ENCODE peak calls at places on chromosomes 5 and 9, in four cellular contexts. B is pancreas, U is heart left ventricle, M is heart right ventricle. P is an unnamed sample.

GRCh38 chr9:108859459-108860114 is 2.5 kb upstream of the ACTL7A start:
- ATAC-seq in B (no peak), U (no peak), M (no peak), P (no peak)

GRCh38 chr5:71782393-71782770 is 63.3 kb downstream of the CARTPT start:
- ATAC-seq in B (peak; percentile 39), U (no peak), M (no peak), P (no peak)

GRCh38 chr5:168409601-168410458 is 76.4 kb upstream of the RARS1 start:
- ATAC-seq in B (peak; percentile 23), U (no peak), M (no peak), P (no peak)

GRCh38 chr9:97388721-97389238 is 23.1 kb upstream of the TDRD7 start:
- ATAC-seq in B (no peak), U (no peak), M (no peak), P (no peak)

GRCh38 chr9:134474656-134475050 is 148.4 kb downstream of the RXRA start:
- ATAC-seq in B (no peak), U (peak; percentile 2), M (no peak), P (no peak)

GRCh38 chr9:87580941-87581438 is 83.3 kb downstream of the DAPK1 start:
- ATAC-seq in B (peak; percentile 60), U (no peak), M (no peak), P (no peak)

GRCh38 chr5:63603996-63604395 is 358.2 kb downstream of the HTR1A start:
- ATAC-seq in B (no peak), U (no peak), M (no peak), P (no peak)

GRCh38 chr5:93035194-93035593 is 545.8 kb downstream of the NR2F1-AS1 start:
- ATAC-seq in B (no peak), U (no peak), M (no peak), P (no peak)

GRCh38 chr5:145056805-145057204 is 778.3 kb downstream of the PRELID2 start:
- ATAC-seq in B (no peak), U (no peak), M (no peak), P (no peak)

GRCh38 chr9:33193818-33194217 is 26.7 kb upstream of the B4GALT1 start:
- ATAC-seq in B (no peak), U (no peak), M (no peak), P (no peak)

GRCh38 chr9:135209136-135209535 is 121.7 kb downstream of the OLFM1 start:
- ATAC-seq in B (no peak), U (no peak), M (no peak), P (no peak)

GRCh38 chr9:81636280-81636653 is 53.1 kb downstream of the TLE1 start:
- ATAC-seq in B (no peak), U (no peak), M (no peak), P (no peak)

GRCh38 chr5:171757853-171758535 is 27.6 kb upstream of the SMIM23 start:
- ATAC-seq in B (no peak), U (no peak), M (no peak), P (no peak)

GRCh38 chr5:92370032-92370431 is 986.9 kb upstream of the ARRDC3 start:
- ATAC-seq in B (no peak), U (no peak), M (no peak), P (no peak)

GRCh38 chr9:15299374-15299939 is 7.6 kb downstream of the TTC39B start:
- ATAC-seq in B (no peak), U (no peak), M (no peak), P (no peak)

GRCh38 chr9:100600511-100601079 is 22.7 kb downstream of the CAVIN4 start:
- ATAC-seq in B (no peak), U (no peak), M (no peak), P (no peak)

GRCh38 chr5:137667341-137667740 is 68.5 kb downstream of the KLHL3 start:
- ATAC-seq in B (peak; percentile 8), U (peak; percentile 26), M (no peak), P (no peak)

GRCh38 chr5:92713361-92713875 is 867.6 kb downstream of the NR2F1-AS1 start:
- ATAC-seq in B (no peak), U (no peak), M (no peak), P (no peak)

GRCh38 chr5:173714551-173715428 is 98.3 kb upstream of the BOD1 start:
- ATAC-seq in B (no peak), U (no peak), M (peak; percentile 41), P (peak; percentile 43)

GRCh38 chr9:116181853-116182610 is 28.4 kb downstream of the PAPPA start:
- ATAC-seq in B (no peak), U (no peak), M (no peak), P (no peak)

GRCh38 chr5:88829053-88829452 is 53.9 kb downstream of the MEF2C start:
- ATAC-seq in B (peak; percentile 12), U (peak; percentile 20), M (no peak), P (peak; percentile 29)

GRCh38 chr5:90398726-90399125 is 10.8 kb downstream of the CETN3 start:
- ATAC-seq in B (no peak), U (no peak), M (no peak), P (no peak)

GRCh38 chr9:134236001-134236421 is 71.6 kb upstream of the RNU6ATAC start:
- ATAC-seq in B (no peak), U (peak; percentile 24), M (peak; percentile 25), P (no peak)

GRCh38 chr5:135843571-135844337 is 9.3 kb downstream of the SLC25A48 start:
- ATAC-seq in B (no peak), U (no peak), M (no peak), P (no peak)

GRCh38 chr5:113119271-113119924 is 142.8 kb downstream of the DCP2 start:
- ATAC-seq in B (peak; percentile 40), U (peak; percentile 89), M (peak; percentile 92), P (peak; percentile 78)

DNA sequence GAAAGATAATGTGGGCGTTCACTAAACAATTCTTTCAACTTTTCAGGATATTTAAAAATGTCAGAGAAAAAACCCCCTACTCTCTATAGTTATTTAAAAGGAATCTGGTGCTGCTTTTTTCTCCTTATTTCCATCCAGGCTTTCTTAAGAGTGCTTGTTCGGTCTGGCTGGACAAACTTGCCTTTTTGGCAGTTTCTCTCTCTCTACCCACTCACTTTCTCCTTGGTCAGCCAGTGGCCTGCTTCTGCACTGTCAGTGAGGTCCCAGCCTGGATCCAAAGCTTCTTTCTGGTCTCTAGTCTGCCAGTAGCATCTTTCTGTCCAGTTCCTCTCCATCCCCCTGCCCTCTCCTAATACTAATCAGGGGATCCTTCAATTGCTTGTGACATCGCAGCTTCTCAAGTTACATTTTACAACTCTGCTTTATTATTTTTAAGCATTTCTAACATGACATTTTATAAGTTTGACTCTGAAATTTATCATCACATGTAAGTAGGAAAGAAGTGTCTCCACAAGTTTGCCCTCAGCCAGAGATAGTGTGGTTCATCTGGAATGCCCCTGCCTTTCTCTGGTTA is 50.4 kb downstream of the PIK3R1 start:
- ATAC-seq in B (peak; percentile 16), U (peak; percentile 46), M (peak; percentile 37), P (no peak)
- H3K4me1 ChIP-seq in B (peaks cover 18% of the 10 kb centered on the region), U (peaks cover 83% of the 10 kb centered on the region), M (peaks cover 94% of the 10 kb centered on the region), P (peaks cover 92% of the 10 kb centered on the region)

GRCh38 chr9:136701665-136702048 is 10.7 kb upstream of the DIPK1B start:
- ATAC-seq in B (no peak), U (no peak), M (no peak), P (no peak)
- H3K4me1 ChIP-seq in B (peaks cover 16% of the 10 kb centered on the region), U (no peaks in the 10 kb centered on the region), M (peaks cover 4% of the 10 kb centered on the region), P (no peaks in the 10 kb centered on the region)

GRCh38 chr9:77514886-77515711 is 133.0 kb downstream of the GNA14 start:
- ATAC-seq in B (peak; percentile 54), U (peak; percentile 94), M (peak; percentile 92), P (peak; percentile 39)

GRCh38 chr9:77513457-77513856 is 134.7 kb downstream of the GNA14 start:
- ATAC-seq in B (no peak), U (no peak), M (no peak), P (no peak)

GRCh38 chr9:77516781-77517180 is 131.3 kb downstream of the GNA14 start:
- ATAC-seq in B (no peak), U (no peak), M (no peak), P (no peak)

GRCh38 chr9:77511525-77511924 is 136.6 kb downstream of the GNA14 start:
- ATAC-seq in B (no peak), U (no peak), M (no peak), P (no peak)

GRCh38 chr9:77512876-77513275 is 135.2 kb downstream of the GNA14 start:
- ATAC-seq in B (no peak), U (no peak), M (no peak), P (no peak)
- H3K4me1 ChIP-seq in B (no peaks in the 10 kb centered on the region), U (peaks cover 6% of the 10 kb centered on the region), M (peaks cover 21% of the 10 kb centered on the region), P (peaks cover 23% of the 10 kb centered on the region)

GRCh38 chr9:125632321-125633115 is 74.5 kb downstream of the MAPKAP1 start:
- ATAC-seq in B (peak; percentile 37), U (peak; percentile 31), M (no peak), P (no peak)

GRCh38 chr9:125635888-125636287 is 71.1 kb downstream of the MAPKAP1 start:
- ATAC-seq in B (no peak), U (peak; percentile 25), M (no peak), P (no peak)

GRCh38 chr9:125631391-125632085 is 75.5 kb downstream of the MAPKAP1 start:
- ATAC-seq in B (peak; percentile 62), U (peak; percentile 74), M (peak; percentile 70), P (peak; percentile 51)

GRCh38 chr9:125633116-125633743 is 73.8 kb downstream of the MAPKAP1 start:
- ATAC-seq in B (peak; percentile 66), U (no peak), M (no peak), P (no peak)

DNA sequence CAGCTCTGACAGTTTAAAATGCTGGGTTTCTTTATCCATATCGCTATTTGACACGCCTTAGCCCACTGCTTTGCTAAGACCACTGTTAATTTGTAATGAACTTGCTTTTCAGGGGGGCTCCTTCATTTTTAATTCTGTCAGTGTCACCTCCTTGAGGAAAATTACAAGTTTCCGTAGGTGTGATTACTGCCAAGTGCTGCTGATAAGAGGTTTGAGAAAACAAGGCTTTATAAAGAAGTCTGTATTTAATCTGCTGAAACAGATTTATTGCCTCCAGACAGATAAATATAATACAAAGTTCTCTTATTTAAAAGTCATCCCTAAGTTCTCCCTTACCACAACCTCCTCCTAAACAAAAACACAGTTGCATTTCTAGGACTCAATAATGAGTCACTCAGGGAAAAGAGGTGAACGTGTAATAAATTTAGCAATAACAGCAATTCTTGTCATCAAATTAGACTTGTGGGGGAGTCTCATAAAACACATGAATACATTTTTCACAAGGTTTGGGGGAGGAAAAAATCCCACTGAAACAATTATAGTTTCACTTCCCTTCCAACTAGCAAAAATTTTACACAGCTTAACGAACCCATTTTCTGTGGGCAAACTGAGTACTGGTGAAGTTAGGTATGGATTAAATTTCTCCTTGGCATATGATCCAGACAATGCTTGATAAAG is 72.8 kb downstream of the MAPKAP1 start:
- ATAC-seq in B (no peak), U (no peak), M (no peak), P (no peak)
- H3K4me1 ChIP-seq in B (peaks cover 10% of the 10 kb centered on the region), U (peaks cover 4% of the 10 kb centered on the region), M (peaks cover 22% of the 10 kb centered on the region), P (peaks cover 41% of the 10 kb centered on the region)

GRCh38 chr5:122517091-122517490 is 205.1 kb downstream of the SNCAIP start:
- ATAC-seq in B (no peak), U (no peak), M (no peak), P (no peak)
- H3K4me1 ChIP-seq in B (no peaks in the 10 kb centered on the region), U (no peaks in the 10 kb centered on the region), M (no peaks in the 10 kb centered on the region), P (no peaks in the 10 kb centered on the region)